ENCODE peak calls at places on chromosomes 12 and 14, in eight cellular contexts. L is lower leg skin, T is heart left ventricle, I is cardiac fibroblast, B is endothelial cell, J is heart right ventricle, A is DND-41, R is epithelial cell of esophagus. E is an unnamed sample.
A peak's percentile ranks its signal among the peaks of the same experiment; 100 is the strongest.

GRCh38 chr12:31238764-31239387 is 87.1 kb downstream of the SINHCAF start:
- DNase-seq in I (peak; percentile 68), A (peak; percentile 63), R (peak; percentile 76), T (peak; percentile 58), J (peak; percentile 32), B (peak; percentile 75), L (peak; percentile 59), E (peak; percentile 73)

GRCh38 chr12:109753054-109753401 is 39.4 kb downstream of the FAM222A start:
- DNase-seq in A (no peak), T (no peak), J (no peak), I (no peak), B (no peak), L (no peak), R (no peak), E (no peak)

GRCh38 chr14:87133073-87133815 is 859.7 kb downstream of the GALC start:
- DNase-seq in R (peak; percentile 99), L (no peak), J (peak; percentile 40), B (no peak), T (peak; percentile 42), I (no peak), A (no peak), E (no peak)

GRCh38 chr14:68085742-68086141 is 266.2 kb downstream of the RAD51B start:
- DNase-seq in B (no peak), I (no peak), A (no peak), J (no peak), T (no peak), L (no peak), R (no peak), E (no peak)

GRCh38 chr12:130992448-130992847 is 38.7 kb downstream of the ADGRD1 start:
- DNase-seq in A (no peak), T (no peak), B (no peak), I (no peak), R (no peak), L (no peak), J (no peak), E (no peak)

GRCh38 chr12:93594766-93595165 is 22.3 kb downstream of the SOCS2 start:
- DNase-seq in A (no peak), L (no peak), J (no peak), B (no peak), I (no peak), R (no peak), T (no peak), E (no peak)

GRCh38 chr14:21097616-21098133 is 780 bp downstream of the ZNF219 start:
- DNase-seq in J (peak; percentile 21), T (no peak), I (no peak), A (no peak), B (no peak), L (no peak), R (no peak), E (no peak)

GRCh38 chr12:45718306-45718705 is 11.2 kb upstream of the ARID2 start:
- DNase-seq in J (no peak), R (peak; percentile 27), L (no peak), T (no peak), A (no peak), I (no peak), B (no peak), E (no peak)

GRCh38 chr12:52411806-52412205 is 5.7 kb upstream of the KRT82 start:
- DNase-seq in J (no peak), L (no peak), B (no peak), I (no peak), A (no peak), R (no peak), T (no peak), E (no peak)

DNA sequence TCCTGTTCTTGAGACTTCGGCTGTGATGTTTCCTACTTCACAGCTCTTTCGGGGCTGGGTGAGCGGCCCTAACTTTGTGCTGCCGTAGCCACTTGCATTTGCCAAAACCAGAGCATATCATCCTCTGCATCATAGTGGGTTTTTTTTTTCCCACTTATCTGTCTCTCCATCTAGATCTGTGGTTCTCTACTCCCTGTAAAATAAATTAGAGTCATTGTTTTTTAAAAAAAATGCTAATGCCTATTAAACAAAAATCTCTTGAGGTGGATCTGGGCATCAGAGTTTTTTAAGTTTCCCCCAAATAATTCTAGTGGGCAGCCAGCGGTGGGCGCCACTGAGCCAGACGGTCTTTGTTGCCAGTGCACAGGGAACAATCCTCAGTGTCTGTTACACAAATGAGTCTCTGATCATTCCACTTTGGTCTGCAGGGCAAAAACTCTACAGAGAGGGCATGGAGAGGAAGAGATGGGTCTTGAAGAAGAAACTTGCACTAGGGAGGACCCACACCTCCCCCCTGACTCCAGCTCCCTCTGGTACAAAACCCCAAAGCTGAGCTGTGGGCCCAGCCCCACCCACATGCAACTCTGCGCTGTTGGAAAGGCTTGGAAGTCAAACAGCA is 62.4 kb upstream of the BCL2L14 start:
- DNase-seq in A (peak; percentile 56), J (no peak), T (no peak), R (no peak), L (no peak), B (no peak), I (no peak), E (peak; percentile 9)
- TF ChIP-seq CTCF in A (peak; percentile 72), J (no peak), T (no peak), R (peak; percentile 21), L (no peak), B (peak; percentile 67), I (peak; percentile 36), E (peak; percentile 43)

GRCh38 chr12:122202017-122202416 is 1.5 kb upstream of the B3GNT4 start:
- DNase-seq in B (no peak), A (no peak), R (no peak), T (no peak), L (no peak), J (no peak), I (no peak), E (no peak)

GRCh38 chr12:122203301-122203967 is at the start of gene B3GNT4:
- DNase-seq in T (peak; percentile 44), I (peak; percentile 51), A (no peak), J (peak; percentile 24), R (peak; percentile 78), L (peak; percentile 52), B (peak; percentile 45), E (no peak)

GRCh38 chr12:122201381-122201780 is 2.1 kb upstream of the B3GNT4 start:
- DNase-seq in A (no peak), R (no peak), B (no peak), L (no peak), T (no peak), I (no peak), J (no peak), E (no peak)

GRCh38 chr12:122199484-122200355 is 3.8 kb upstream of the B3GNT4 start:
- DNase-seq in B (no peak), T (no peak), L (no peak), R (no peak), A (no peak), I (no peak), J (no peak), E (no peak)

DNA sequence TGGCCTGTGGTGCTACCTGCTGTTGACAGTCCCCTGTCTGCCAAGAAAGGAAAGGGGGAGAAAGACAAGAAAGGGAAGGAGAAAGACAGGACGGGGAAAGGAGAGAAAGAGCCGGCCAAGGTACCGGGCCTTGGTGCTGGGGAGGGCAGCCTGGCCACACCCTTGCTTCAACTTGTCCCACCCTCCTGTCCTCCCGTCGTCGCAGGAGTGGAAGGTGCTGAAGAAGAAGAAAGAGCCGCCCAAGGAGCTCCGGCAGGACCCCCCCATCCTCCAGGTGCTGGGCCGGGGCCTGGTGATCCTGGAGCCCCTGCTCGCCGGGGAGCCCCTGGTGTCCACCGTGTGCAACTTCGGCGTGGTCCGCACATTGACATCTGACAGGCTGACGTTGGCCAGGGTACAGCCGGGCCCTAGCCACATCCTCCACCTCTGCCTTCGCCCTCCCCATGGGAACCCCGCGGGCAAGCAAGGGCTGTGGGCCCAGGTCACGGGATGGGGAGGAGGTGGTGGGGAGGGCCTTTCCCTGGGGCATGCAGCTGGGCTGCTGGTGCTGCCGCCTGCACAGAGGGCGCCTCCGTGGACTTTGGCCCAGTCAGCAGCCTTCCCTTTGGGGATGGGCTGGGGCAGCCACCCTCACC is 2.9 kb upstream of the B3GNT4 start:
- DNase-seq in T (no peak), R (no peak), B (peak; percentile 40), L (no peak), J (no peak), I (no peak), A (no peak), E (no peak)
- TF ChIP-seq CTCF in T (no peak), R (no peak), B (peak; percentile 31), L (no peak), J (no peak), I (no peak), A (peak; percentile 12), E (peak; percentile 22)

DNA sequence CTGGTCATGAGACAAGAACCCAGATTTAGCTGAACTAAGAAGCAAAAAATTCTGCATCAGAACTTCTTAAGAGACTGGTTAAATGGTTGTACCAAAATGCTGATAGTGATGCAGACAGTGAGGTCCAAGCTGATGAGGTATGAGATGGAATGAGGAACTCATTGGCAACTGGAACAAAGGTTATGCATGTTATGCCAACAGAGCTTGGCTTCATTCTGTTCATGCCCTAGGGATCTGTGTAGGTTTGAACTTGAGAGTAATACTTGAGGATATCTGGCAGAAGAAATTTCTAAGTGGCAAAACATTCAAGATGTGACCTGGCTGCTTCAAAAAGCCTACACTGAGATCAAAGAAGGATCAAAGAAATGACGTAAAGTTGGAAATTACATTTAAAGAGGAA is 398.0 kb downstream of the FSCB start:
- DNase-seq in T (no peak), J (no peak), B (no peak), A (no peak), R (peak; percentile 64), I (peak; percentile 16), L (no peak), E (no peak)
- TF ChIP-seq CTCF in T (no peak), J (no peak), B (no peak), A (no peak), R (no peak), I (no peak), L (no peak), E (no peak)

GRCh38 chr14:25837431-25837950 is 760.3 kb downstream of the NOVA1 start:
- DNase-seq in T (no peak), R (no peak), B (no peak), I (no peak), L (no peak), J (no peak), A (no peak), E (no peak)

GRCh38 chr14:25828562-25828961 is 769.3 kb downstream of the NOVA1 start:
- DNase-seq in T (no peak), A (no peak), R (no peak), L (no peak), I (no peak), J (no peak), B (no peak), E (no peak)

GRCh38 chr14:25836647-25837046 is 761.2 kb downstream of the NOVA1 start:
- DNase-seq in L (no peak), B (no peak), I (no peak), J (no peak), R (no peak), A (no peak), T (no peak), E (no peak)

GRCh38 chr14:25833341-25834121 is 764.3 kb downstream of the NOVA1 start:
- DNase-seq in A (peak; percentile 7), L (no peak), R (peak; percentile 67), T (no peak), I (peak; percentile 25), B (peak; percentile 62), J (no peak), E (peak; percentile 41)
- TF ChIP-seq CTCF in A (peak; percentile 56), L (no peak), R (peak; percentile 67), T (no peak), I (peak; percentile 50), B (peak; percentile 6), J (no peak), E (peak; percentile 85)

E was measured in neural crest cell.